ENCODE peak calls at places on chromosomes 12 and 14, in four cellular contexts. P is T follicular helper cell, D is mesendoderm, O is stomach. S is an unnamed sample.

GRCh38 chr14:87615822-87616679 is 376.9 kb downstream of the GALC start:
- DNase-seq in D (peak), O (peak), P (no peak), S (peak)

GRCh38 chr12:94109154-94109553 is 39.2 kb upstream of the PLXNC1 start:
- DNase-seq in O (no peak), P (no peak), D (no peak), S (no peak)

GRCh38 chr12:52622349-52622748 is 4.0 kb upstream of the KRT73 start:
- DNase-seq in P (no peak), D (no peak), O (no peak), S (no peak)

GRCh38 chr12:104478396-104479140 is 21.8 kb downstream of the CHST11 start:
- DNase-seq in O (no peak), D (no peak), P (no peak), S (no peak)

GRCh38 chr12:70670948-70671347 is 33.7 kb upstream of the PTPRB start:
- DNase-seq in O (no peak), D (no peak), P (no peak), S (no peak)

GRCh38 chr12:123937707-123938600 is 34.7 kb downstream of the CCDC92 start:
- DNase-seq in D (no peak), P (no peak), O (no peak), S (no peak)

GRCh38 chr14:73752297-73752992 is 38.3 kb upstream of the PNMA1 start:
- DNase-seq in D (peak), O (peak), P (no peak), S (peak)

GRCh38 chr12:112978163-112979081 is at the start of gene OAS2:
- DNase-seq in O (peak), P (peak), D (no peak), S (peak)

GRCh38 chr14:43914041-43914693 is 592.9 kb downstream of the FSCB start:
- DNase-seq in D (peak), O (no peak), P (no peak), S (no peak)

GRCh38 chr12:31005256-31005943 is 68.3 kb upstream of the DDX11 start:
- DNase-seq in D (no peak), O (no peak), P (no peak), S (no peak)

GRCh38 chr14:21264025-21264801 is 5.0 kb downstream of the HNRNPC start:
- DNase-seq in O (no peak), D (no peak), P (no peak), S (no peak)

GRCh38 chr12:16605666-16606116 is 271 bp downstream of the LMO3 start:
- DNase-seq in D (peak), O (no peak), P (no peak), S (peak)

GRCh38 chr12:22250762-22251161 is 83.7 kb downstream of the ST8SIA1 start:
- DNase-seq in O (no peak), P (no peak), D (peak), S (no peak)

GRCh38 chr12:56461235-56462159 is 6.9 kb upstream of the SPRYD4 start:
- DNase-seq in D (no peak), O (no peak), P (no peak), S (peak)

GRCh38 chr12:130121246-130122005 is 40.8 kb upstream of the FZD10 start:
- DNase-seq in P (no peak), O (no peak), D (no peak), S (no peak)

GRCh38 chr14:98446508-98446907 is 825.5 kb downstream of the BCL11B start:
- DNase-seq in D (peak), O (no peak), P (no peak), S (no peak)

GRCh38 chr12:109581856-109582255 is 8.3 kb downstream of the MVK start:
- DNase-seq in D (no peak), O (no peak), P (no peak), S (no peak)

GRCh38 chr14:44657688-44658388 is 150.8 kb upstream of the FSCB start:
- DNase-seq in O (no peak), P (no peak), D (peak), S (peak)

GRCh38 chr12:101552277-101552676 is 42.5 kb upstream of the MYBPC1 start:
- DNase-seq in P (no peak), D (peak), O (no peak), S (peak)

GRCh38 chr12:14716848-14717444 is 20.5 kb upstream of the GUCY2C start:
- DNase-seq in D (peak), P (peak), O (peak), S (peak)

S was measured in left kidney.